ENCODE peak calls at places on chromosome 4, in six cellular contexts. One of them, this sample, is unnamed.

GRCh38 chr4:146260521-146260920 is 46.2 kb downstream of the REELD1 start:
- DNase-seq in HCT116: no peak
- DNase-seq in kidney epithelial cell: no peak
- DNase-seq in substantia nigra: no peak
- DNase-seq in astrocyte: no peak
- DNase-seq in mesenchymal stem cell: no peak
- DNase-seq in this sample: no peak

GRCh38 chr4:38979081-38979480 is 53.1 kb downstream of the TMEM156 start:
- DNase-seq in HCT116: no peak
- DNase-seq in kidney epithelial cell: no peak
- DNase-seq in substantia nigra: no peak
- DNase-seq in astrocyte: no peak
- DNase-seq in mesenchymal stem cell: no peak
- DNase-seq in this sample: no peak

GRCh38 chr4:8560265-8561047 is 19.7 kb upstream of the GPR78 start:
- DNase-seq in HCT116: no peak
- DNase-seq in kidney epithelial cell: no peak
- DNase-seq in substantia nigra: no peak
- DNase-seq in astrocyte: no peak
- DNase-seq in mesenchymal stem cell: no peak
- DNase-seq in this sample: no peak

GRCh38 chr4:56511098-56511497 is 5.5 kb downstream of the ARL9 start:
- DNase-seq in HCT116: no peak
- DNase-seq in kidney epithelial cell: no peak
- DNase-seq in substantia nigra: no peak
- DNase-seq in astrocyte: no peak
- DNase-seq in mesenchymal stem cell: no peak
- DNase-seq in this sample: no peak

GRCh38 chr4:174604198-174604597 is 81.9 kb upstream of the HPGD start:
- DNase-seq in HCT116: no peak
- DNase-seq in kidney epithelial cell: peak
- DNase-seq in substantia nigra: no peak
- DNase-seq in astrocyte: peak
- DNase-seq in mesenchymal stem cell: peak
- DNase-seq in this sample: peak

GRCh38 chr4:109040441-109040840 is 262.0 kb downstream of the COL25A1 start:
- DNase-seq in HCT116: no peak
- DNase-seq in kidney epithelial cell: no peak
- DNase-seq in substantia nigra: no peak
- DNase-seq in astrocyte: peak
- DNase-seq in mesenchymal stem cell: peak
- DNase-seq in this sample: no peak

GRCh38 chr4:85445058-85445639 is 29.8 kb upstream of the ARHGAP24 start:
- DNase-seq in HCT116: no peak
- DNase-seq in kidney epithelial cell: no peak
- DNase-seq in substantia nigra: no peak
- DNase-seq in astrocyte: peak
- DNase-seq in mesenchymal stem cell: no peak
- DNase-seq in this sample: no peak

GRCh38 chr4:112082954-112083586 is 62.2 kb upstream of the FAM241A start:
- DNase-seq in HCT116: peak
- DNase-seq in kidney epithelial cell: peak
- DNase-seq in substantia nigra: no peak
- DNase-seq in astrocyte: peak
- DNase-seq in mesenchymal stem cell: peak
- DNase-seq in this sample: no peak

GRCh38 chr4:94406668-94407437 is 44.9 kb upstream of the PDLIM5 start:
- DNase-seq in HCT116: peak
- DNase-seq in kidney epithelial cell: peak
- DNase-seq in substantia nigra: peak
- DNase-seq in astrocyte: peak
- DNase-seq in mesenchymal stem cell: peak
- DNase-seq in this sample: peak

GRCh38 chr4:26173619-26174018 is 147.2 kb upstream of the RBPJ start:
- DNase-seq in HCT116: no peak
- DNase-seq in kidney epithelial cell: no peak
- DNase-seq in substantia nigra: no peak
- DNase-seq in astrocyte: peak
- DNase-seq in mesenchymal stem cell: peak
- DNase-seq in this sample: no peak

GRCh38 chr4:142743071-142743825 is 102.9 kb downstream of the INPP4B start:
- DNase-seq in HCT116: no peak
- DNase-seq in kidney epithelial cell: no peak
- DNase-seq in substantia nigra: no peak
- DNase-seq in astrocyte: peak
- DNase-seq in mesenchymal stem cell: peak
- DNase-seq in this sample: no peak

GRCh38 chr4:1594871-1595788 is 89.0 kb downstream of the FAM53A start:
- DNase-seq in HCT116: no peak
- DNase-seq in kidney epithelial cell: no peak
- DNase-seq in substantia nigra: no peak
- DNase-seq in astrocyte: no peak
- DNase-seq in mesenchymal stem cell: no peak
- DNase-seq in this sample: no peak

GRCh38 chr4:4962928-4963327 is 56.3 kb downstream of the CYTL1 start:
- DNase-seq in HCT116: no peak
- DNase-seq in kidney epithelial cell: no peak
- DNase-seq in substantia nigra: no peak
- DNase-seq in astrocyte: no peak
- DNase-seq in mesenchymal stem cell: no peak
- DNase-seq in this sample: no peak

GRCh38 chr4:78661923-78662521 is 110.5 kb downstream of the ANXA3 start:
- DNase-seq in HCT116: no peak
- DNase-seq in kidney epithelial cell: no peak
- DNase-seq in substantia nigra: peak
- DNase-seq in astrocyte: no peak
- DNase-seq in mesenchymal stem cell: peak
- DNase-seq in this sample: peak

GRCh38 chr4:112170451-112170993 is 25.3 kb downstream of the FAM241A start:
- DNase-seq in HCT116: peak
- DNase-seq in kidney epithelial cell: peak
- DNase-seq in substantia nigra: no peak
- DNase-seq in astrocyte: peak
- DNase-seq in mesenchymal stem cell: peak
- DNase-seq in this sample: no peak

GRCh38 chr4:24892778-24893177 is 20.1 kb downstream of the CCDC149 start:
- DNase-seq in HCT116: no peak
- DNase-seq in kidney epithelial cell: no peak
- DNase-seq in substantia nigra: no peak
- DNase-seq in astrocyte: no peak
- DNase-seq in mesenchymal stem cell: no peak
- DNase-seq in this sample: no peak

GRCh38 chr4:118213101-118213500 is 139.7 kb downstream of the PRSS12 start:
- DNase-seq in HCT116: no peak
- DNase-seq in kidney epithelial cell: no peak
- DNase-seq in substantia nigra: no peak
- DNase-seq in astrocyte: no peak
- DNase-seq in mesenchymal stem cell: no peak
- DNase-seq in this sample: no peak

GRCh38 chr4:4325321-4325720 is 35.3 kb downstream of the ZBTB49 start:
- DNase-seq in HCT116: no peak
- DNase-seq in kidney epithelial cell: no peak
- DNase-seq in substantia nigra: no peak
- DNase-seq in astrocyte: no peak
- DNase-seq in mesenchymal stem cell: no peak
- DNase-seq in this sample: no peak

GRCh38 chr4:109079177-109079576 is 223.3 kb downstream of the COL25A1 start:
- DNase-seq in HCT116: no peak
- DNase-seq in kidney epithelial cell: no peak
- DNase-seq in substantia nigra: no peak
- DNase-seq in astrocyte: no peak
- DNase-seq in mesenchymal stem cell: peak
- DNase-seq in this sample: no peak

GRCh38 chr4:5955856-5956255 is 62.4 kb downstream of the C4orf50 start:
- DNase-seq in HCT116: no peak
- DNase-seq in kidney epithelial cell: no peak
- DNase-seq in substantia nigra: no peak
- DNase-seq in astrocyte: no peak
- DNase-seq in mesenchymal stem cell: no peak
- DNase-seq in this sample: no peak

GRCh38 chr4:175998782-175999181 is 66.9 kb upstream of the WDR17 start:
- DNase-seq in HCT116: peak
- DNase-seq in kidney epithelial cell: no peak
- DNase-seq in substantia nigra: no peak
- DNase-seq in astrocyte: peak
- DNase-seq in mesenchymal stem cell: no peak
- DNase-seq in this sample: no peak

GRCh38 chr4:8088966-8089491 is 69.6 kb downstream of the ABLIM2 start:
- DNase-seq in HCT116: no peak
- DNase-seq in kidney epithelial cell: no peak
- DNase-seq in substantia nigra: no peak
- DNase-seq in astrocyte: no peak
- DNase-seq in mesenchymal stem cell: no peak
- DNase-seq in this sample: no peak

GRCh38 chr4:35793045-35793722 is 451.1 kb downstream of the ARAP2 start:
- DNase-seq in HCT116: no peak
- DNase-seq in kidney epithelial cell: peak
- DNase-seq in substantia nigra: no peak
- DNase-seq in astrocyte: peak
- DNase-seq in mesenchymal stem cell: peak
- DNase-seq in this sample: no peak

This sample was measured in NCI-H748 treated with DMSO at 0.1 percent for 48 hours.